ENCODE peak calls at places on chromosomes 11 and 22, in six cellular contexts. K is HEK293T, I is A549, Y is K562, L is GM12878, U is HepG2. C is an unnamed sample.

GRCh38 chr11:113873241-113873626 is 2.1 kb downstream of the USP28 start:
- DNase-seq in K (peak), I (no peak), Y (no peak), L (no peak), U (no peak), C (peak)

GRCh38 chr22:17777005-17777716 is 2.9 kb upstream of the BID start:
- DNase-seq in K (no peak), I (no peak), Y (peak), L (peak), U (peak), C (no peak)

GRCh38 chr11:34356918-34357645 is 728 bp downstream of the ABTB2 start:
- DNase-seq in K (peak), I (no peak), Y (peak), L (no peak), U (no peak), C (peak)

GRCh38 chr11:60786811-60787567 is 1.9 kb downstream of the MS4A10 start:
- DNase-seq in K (no peak), I (no peak), Y (no peak), L (no peak), U (no peak), C (peak)

GRCh38 chr11:12182650-12183511 is 72.5 kb downstream of the MICAL2 start:
- DNase-seq in K (no peak), I (peak), Y (peak), L (no peak), U (peak), C (peak)

GRCh38 chr11:2433106-2433925 is 11.0 kb downstream of the TRPM5 start:
- DNase-seq in K (no peak), I (no peak), Y (no peak), L (no peak), U (no peak), C (no peak)

GRCh38 chr11:5600374-5600851 is 4.0 kb downstream of the TRIM6 start:
- DNase-seq in K (peak), I (peak), Y (peak), L (peak), U (peak), C (peak)

GRCh38 chr22:29336751-29337490 is 21.4 kb upstream of the RASL10A start:
- DNase-seq in K (no peak), I (no peak), Y (no peak), L (no peak), U (no peak), C (no peak)

GRCh38 chr11:15806217-15806616 is 550.1 kb downstream of the SOX6 start:
- DNase-seq in K (no peak), I (no peak), Y (no peak), L (no peak), U (no peak), C (no peak)

GRCh38 chr11:125380756-125381445 is 115.2 kb downstream of the FEZ1 start:
- DNase-seq in K (no peak), I (no peak), Y (no peak), L (no peak), U (no peak), C (no peak)

GRCh38 chr11:10181811-10182210 is 112.2 kb downstream of the SBF2 start:
- DNase-seq in K (no peak), I (peak), Y (no peak), L (no peak), U (peak), C (peak)

GRCh38 chr11:1113405-1114201 is 38.9 kb downstream of the MUC2 start:
- DNase-seq in K (no peak), I (no peak), Y (no peak), L (no peak), U (no peak), C (no peak)

GRCh38 chr11:44728491-44728910 is 1.7 kb downstream of the TSPAN18 start:
- DNase-seq in K (no peak), I (no peak), Y (no peak), L (no peak), U (no peak), C (no peak)

GRCh38 chr11:83609181-83609580 is 323.0 kb upstream of the CCDC90B start:
- DNase-seq in K (no peak), I (no peak), Y (no peak), L (no peak), U (no peak), C (no peak)

GRCh38 chr11:44380820-44381219 is 70.9 kb upstream of the ALX4 start:
- DNase-seq in K (no peak), I (no peak), Y (no peak), L (no peak), U (no peak), C (no peak)

GRCh38 chr11:5380740-5381342 is 2.8 kb upstream of the OR51M1 start:
- DNase-seq in K (peak), I (peak), Y (peak), L (no peak), U (peak), C (peak)

GRCh38 chr11:128549256-128549944 is 38.0 kb downstream of the ETS1 start:
- DNase-seq in K (no peak), I (no peak), Y (no peak), L (no peak), U (no peak), C (no peak)

GRCh38 chr11:60809691-60810090 is 24.6 kb downstream of the MS4A10 start:
- DNase-seq in K (no peak), I (no peak), Y (no peak), L (no peak), U (no peak), C (no peak)

GRCh38 chr11:62710001-62710345 is 2.5 kb downstream of the GNG3 start:
- DNase-seq in K (no peak), I (no peak), Y (no peak), L (no peak), U (no peak), C (no peak)

GRCh38 chr11:76724162-76724768 is 53.7 kb upstream of the LRRC32 start:
- DNase-seq in K (no peak), I (no peak), Y (no peak), L (no peak), U (no peak), C (no peak)

GRCh38 chr22:47209547-47210023 is 447.1 kb downstream of the TBC1D22A start:
- DNase-seq in K (no peak), I (no peak), Y (no peak), L (no peak), U (no peak), C (no peak)

GRCh38 chr11:123211134-123211879 is 16.3 kb upstream of the CLMP start:
- DNase-seq in K (no peak), I (no peak), Y (no peak), L (no peak), U (no peak), C (no peak)

GRCh38 chr11:126817096-126817495 is 183.5 kb downstream of the KIRREL3 start:
- DNase-seq in K (no peak), I (no peak), Y (no peak), L (no peak), U (no peak), C (peak)

GRCh38 chr11:17914957-17915356 is 97.9 kb downstream of the SERGEF start:
- DNase-seq in K (no peak), I (no peak), Y (no peak), L (no peak), U (no peak), C (no peak)

GRCh38 chr11:17917556-17917955 is 95.3 kb downstream of the SERGEF start:
- DNase-seq in K (no peak), I (no peak), Y (no peak), L (no peak), U (no peak), C (no peak)

GRCh38 chr11:17918049-17918605 is 94.7 kb downstream of the SERGEF start:
- DNase-seq in K (no peak), I (no peak), Y (no peak), L (no peak), U (no peak), C (no peak)

GRCh38 chr11:17915500-17916143 is 97.2 kb downstream of the SERGEF start:
- DNase-seq in K (no peak), I (no peak), Y (no peak), L (no peak), U (no peak), C (no peak)
- TF ChIP-seq BHLHE40 in K (no peak), I (no peak), Y (no peak), L (no peak), U (no peak), C (no peak)

DNA sequence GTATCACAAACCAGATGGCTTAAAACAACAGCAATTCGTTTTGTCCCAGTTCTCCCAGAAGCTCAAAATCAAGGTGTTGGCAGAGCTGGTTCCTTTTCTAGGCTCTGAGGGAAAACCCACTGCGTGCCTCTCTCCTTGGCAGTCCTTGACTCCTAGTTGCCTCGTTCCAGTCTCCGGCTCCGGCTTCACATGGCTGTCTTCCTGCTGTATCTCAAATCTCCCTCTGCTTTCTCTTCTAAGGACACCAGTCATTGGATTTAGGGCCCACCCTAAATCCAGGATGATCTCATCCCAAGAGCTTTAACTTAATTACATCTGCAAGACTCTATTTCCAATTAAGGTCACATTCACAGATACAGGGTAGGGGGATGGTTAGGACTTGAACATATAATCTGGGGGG is 9.2 kb upstream of the NAA40 start:
- DNase-seq in K (no peak), I (no peak), Y (no peak), L (no peak), U (no peak), C (no peak)
- TF ChIP-seq BHLHE40 in K (no peak), I (no peak), Y (no peak), L (no peak), U (no peak), C (no peak)

GRCh38 chr22:45478108-45478771 is 24.4 kb upstream of the FBLN1 start:
- DNase-seq in K (no peak), I (peak), Y (no peak), L (no peak), U (peak), C (peak)
- TF ChIP-seq BHLHE40 in K (no peak), I (no peak), Y (no peak), L (no peak), U (no peak), C (peak)

DNA sequence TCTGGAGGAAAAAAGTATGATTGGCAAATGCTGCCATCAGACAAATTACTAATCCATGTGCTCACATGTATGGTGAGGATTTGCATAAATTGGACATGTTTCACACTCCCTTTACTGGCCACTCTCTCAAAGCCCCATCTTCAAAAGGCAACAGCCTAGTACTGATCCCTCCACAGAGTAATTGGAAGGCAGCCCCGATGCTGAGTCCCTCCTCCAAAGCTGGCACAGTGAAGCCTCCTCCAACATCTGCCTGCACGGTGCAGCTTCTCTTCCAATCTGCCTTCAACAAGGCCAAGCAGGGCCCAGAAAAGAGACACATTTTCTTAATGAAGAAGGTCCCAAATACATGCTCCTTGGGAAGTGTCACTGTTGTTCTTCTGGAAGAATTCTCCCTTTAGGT is 350.6 kb downstream of the OPCML start:
- DNase-seq in K (no peak), I (no peak), Y (no peak), L (no peak), U (no peak), C (no peak)
- TF ChIP-seq BHLHE40 in K (no peak), I (no peak), Y (no peak), L (no peak), U (no peak), C (no peak)

C was measured in IMR-90.